ENCODE peak calls at places on chromosomes 7 and 10, in ten cellular contexts. One of them, this sample, is unnamed.

GRCh38 chr7:55370001-55370400 is 4.9 kb downstream of the LANCL2 start:
- DNase-seq in germinal center: no peak
- DNase-seq in NCI-H1092: no peak
- DNase-seq in esophagus muscularis mucosa: no peak
- DNase-seq in fibroblast of gingiva: no peak
- DNase-seq in CD4-positive, alpha-beta T cell: no peak
- DNase-seq in WTC11: no peak
- DNase-seq in islet precursor cell: no peak
- DNase-seq in CD8-positive, alpha-beta T cell: no peak
- DNase-seq in GM13976: no peak
- DNase-seq in this sample: no peak

GRCh38 chr10:68492118-68492517 is 20.3 kb upstream of the DNA2 start:
- DNase-seq in CD4-positive, alpha-beta T cell: no peak
- DNase-seq in esophagus muscularis mucosa: no peak
- DNase-seq in GM13976: no peak
- DNase-seq in NCI-H1092: no peak
- DNase-seq in fibroblast of gingiva: peak; percentile 64
- DNase-seq in germinal center: no peak
- DNase-seq in CD8-positive, alpha-beta T cell: no peak
- DNase-seq in WTC11: no peak
- DNase-seq in islet precursor cell: no peak
- DNase-seq in this sample: no peak

GRCh38 chr10:99357691-99358090 is 28.5 kb downstream of the CNNM1 start:
- DNase-seq in fibroblast of gingiva: no peak
- DNase-seq in germinal center: no peak
- DNase-seq in islet precursor cell: no peak
- DNase-seq in CD4-positive, alpha-beta T cell: no peak
- DNase-seq in WTC11: no peak
- DNase-seq in NCI-H1092: no peak
- DNase-seq in esophagus muscularis mucosa: no peak
- DNase-seq in GM13976: no peak
- DNase-seq in CD8-positive, alpha-beta T cell: no peak
- DNase-seq in this sample: no peak

GRCh38 chr7:91718071-91718470 is 162.4 kb downstream of the MTERF1 start:
- DNase-seq in germinal center: no peak
- DNase-seq in WTC11: no peak
- DNase-seq in GM13976: no peak
- DNase-seq in esophagus muscularis mucosa: no peak
- DNase-seq in NCI-H1092: no peak
- DNase-seq in islet precursor cell: no peak
- DNase-seq in fibroblast of gingiva: no peak
- DNase-seq in CD4-positive, alpha-beta T cell: no peak
- DNase-seq in CD8-positive, alpha-beta T cell: no peak
- DNase-seq in this sample: no peak

GRCh38 chr10:88092975-88093374 is 229.6 kb downstream of the PTEN start:
- DNase-seq in WTC11: no peak
- DNase-seq in islet precursor cell: no peak
- DNase-seq in CD4-positive, alpha-beta T cell: no peak
- DNase-seq in fibroblast of gingiva: no peak
- DNase-seq in germinal center: no peak
- DNase-seq in GM13976: no peak
- DNase-seq in esophagus muscularis mucosa: no peak
- DNase-seq in CD8-positive, alpha-beta T cell: peak; percentile 11
- DNase-seq in NCI-H1092: peak; percentile 22
- DNase-seq in this sample: no peak

GRCh38 chr7:157875230-157876179 is 538.7 kb downstream of the DNAJB6 start:
- DNase-seq in esophagus muscularis mucosa: no peak
- DNase-seq in NCI-H1092: no peak
- DNase-seq in CD8-positive, alpha-beta T cell: peak; percentile 52
- DNase-seq in islet precursor cell: no peak
- DNase-seq in fibroblast of gingiva: no peak
- DNase-seq in GM13976: no peak
- DNase-seq in WTC11: peak; percentile 56
- DNase-seq in germinal center: no peak
- DNase-seq in CD4-positive, alpha-beta T cell: peak; percentile 43
- DNase-seq in this sample: peak; percentile 61

GRCh38 chr10:28595618-28596017 is 62.7 kb downstream of the WAC start:
- DNase-seq in WTC11: no peak
- DNase-seq in GM13976: no peak
- DNase-seq in NCI-H1092: no peak
- DNase-seq in CD8-positive, alpha-beta T cell: no peak
- DNase-seq in islet precursor cell: no peak
- DNase-seq in esophagus muscularis mucosa: no peak
- DNase-seq in CD4-positive, alpha-beta T cell: no peak
- DNase-seq in germinal center: no peak
- DNase-seq in fibroblast of gingiva: no peak
- DNase-seq in this sample: no peak

GRCh38 chr7:103810112-103810744 is 179.2 kb downstream of the RELN start:
- DNase-seq in CD8-positive, alpha-beta T cell: no peak
- DNase-seq in CD4-positive, alpha-beta T cell: no peak
- DNase-seq in islet precursor cell: no peak
- DNase-seq in WTC11: no peak
- DNase-seq in fibroblast of gingiva: no peak
- DNase-seq in GM13976: no peak
- DNase-seq in germinal center: no peak
- DNase-seq in NCI-H1092: no peak
- DNase-seq in esophagus muscularis mucosa: no peak
- DNase-seq in this sample: no peak

GRCh38 chr10:113000876-113001598 is 51.0 kb downstream of the TCF7L2 start:
- DNase-seq in NCI-H1092: no peak
- DNase-seq in CD4-positive, alpha-beta T cell: no peak
- DNase-seq in fibroblast of gingiva: no peak
- DNase-seq in GM13976: no peak
- DNase-seq in islet precursor cell: peak; percentile 87
- DNase-seq in esophagus muscularis mucosa: no peak
- DNase-seq in germinal center: no peak
- DNase-seq in CD8-positive, alpha-beta T cell: no peak
- DNase-seq in WTC11: peak; percentile 37
- DNase-seq in this sample: no peak

GRCh38 chr7:7761974-7762769 is 43.8 kb upstream of the RPA3 start:
- DNase-seq in CD8-positive, alpha-beta T cell: no peak
- DNase-seq in CD4-positive, alpha-beta T cell: no peak
- DNase-seq in fibroblast of gingiva: peak; percentile 38
- DNase-seq in NCI-H1092: no peak
- DNase-seq in GM13976: no peak
- DNase-seq in islet precursor cell: peak; percentile 67
- DNase-seq in germinal center: peak; percentile 11
- DNase-seq in WTC11: no peak
- DNase-seq in esophagus muscularis mucosa: no peak
- DNase-seq in this sample: no peak

GRCh38 chr7:107838816-107839584 is 36.0 kb upstream of the SLC26A3 start:
- DNase-seq in CD8-positive, alpha-beta T cell: no peak
- DNase-seq in GM13976: no peak
- DNase-seq in germinal center: no peak
- DNase-seq in WTC11: no peak
- DNase-seq in CD4-positive, alpha-beta T cell: no peak
- DNase-seq in fibroblast of gingiva: no peak
- DNase-seq in esophagus muscularis mucosa: no peak
- DNase-seq in islet precursor cell: no peak
- DNase-seq in NCI-H1092: no peak
- DNase-seq in this sample: no peak

GRCh38 chr7:28571405-28571804 is 159.1 kb downstream of the CREB5 start:
- DNase-seq in islet precursor cell: no peak
- DNase-seq in GM13976: no peak
- DNase-seq in CD4-positive, alpha-beta T cell: no peak
- DNase-seq in germinal center: no peak
- DNase-seq in NCI-H1092: no peak
- DNase-seq in esophagus muscularis mucosa: no peak
- DNase-seq in WTC11: no peak
- DNase-seq in fibroblast of gingiva: no peak
- DNase-seq in CD8-positive, alpha-beta T cell: no peak
- DNase-seq in this sample: no peak

GRCh38 chr10:88385601-88386203 is 197.4 kb downstream of the RNLS start:
- DNase-seq in fibroblast of gingiva: no peak
- DNase-seq in GM13976: peak; percentile 52
- DNase-seq in CD8-positive, alpha-beta T cell: peak; percentile 57
- DNase-seq in CD4-positive, alpha-beta T cell: peak; percentile 37
- DNase-seq in esophagus muscularis mucosa: no peak
- DNase-seq in islet precursor cell: no peak
- DNase-seq in WTC11: peak; percentile 9
- DNase-seq in NCI-H1092: no peak
- DNase-seq in germinal center: peak; percentile 62
- DNase-seq in this sample: no peak

GRCh38 chr10:104069610-104070009 is 16.1 kb downstream of the COL17A1 start:
- DNase-seq in CD4-positive, alpha-beta T cell: no peak
- DNase-seq in germinal center: no peak
- DNase-seq in esophagus muscularis mucosa: no peak
- DNase-seq in GM13976: no peak
- DNase-seq in islet precursor cell: peak; percentile 25
- DNase-seq in NCI-H1092: no peak
- DNase-seq in CD8-positive, alpha-beta T cell: no peak
- DNase-seq in WTC11: no peak
- DNase-seq in fibroblast of gingiva: no peak
- DNase-seq in this sample: no peak

GRCh38 chr10:113285291-113285690 is 267.6 kb upstream of the HABP2 start:
- DNase-seq in CD8-positive, alpha-beta T cell: no peak
- DNase-seq in germinal center: no peak
- DNase-seq in fibroblast of gingiva: peak; percentile 24
- DNase-seq in GM13976: no peak
- DNase-seq in islet precursor cell: no peak
- DNase-seq in NCI-H1092: no peak
- DNase-seq in esophagus muscularis mucosa: no peak
- DNase-seq in WTC11: no peak
- DNase-seq in CD4-positive, alpha-beta T cell: no peak
- DNase-seq in this sample: no peak

GRCh38 chr7:55052726-55053431 is 34.1 kb downstream of the EGFR start:
- DNase-seq in esophagus muscularis mucosa: no peak
- DNase-seq in germinal center: no peak
- DNase-seq in fibroblast of gingiva: no peak
- DNase-seq in CD8-positive, alpha-beta T cell: no peak
- DNase-seq in CD4-positive, alpha-beta T cell: no peak
- DNase-seq in NCI-H1092: no peak
- DNase-seq in WTC11: no peak
- DNase-seq in islet precursor cell: no peak
- DNase-seq in GM13976: no peak
- DNase-seq in this sample: no peak

GRCh38 chr7:133061357-133061756 is 20.5 kb downstream of the CHCHD3 start:
- DNase-seq in germinal center: no peak
- DNase-seq in CD8-positive, alpha-beta T cell: no peak
- DNase-seq in WTC11: no peak
- DNase-seq in esophagus muscularis mucosa: no peak
- DNase-seq in CD4-positive, alpha-beta T cell: no peak
- DNase-seq in NCI-H1092: peak; percentile 45
- DNase-seq in islet precursor cell: no peak
- DNase-seq in fibroblast of gingiva: no peak
- DNase-seq in GM13976: no peak
- DNase-seq in this sample: no peak

GRCh38 chr7:1694981-1695511 is 25.0 kb downstream of the ELFN1 start:
- DNase-seq in WTC11: peak; percentile 11
- DNase-seq in CD4-positive, alpha-beta T cell: no peak
- DNase-seq in NCI-H1092: no peak
- DNase-seq in CD8-positive, alpha-beta T cell: peak; percentile 1
- DNase-seq in esophagus muscularis mucosa: no peak
- DNase-seq in germinal center: no peak
- DNase-seq in islet precursor cell: peak; percentile 49
- DNase-seq in GM13976: peak; percentile 6
- DNase-seq in fibroblast of gingiva: no peak
- DNase-seq in this sample: no peak

GRCh38 chr7:5773661-5774086 is 7.8 kb downstream of the RNF216 start:
- DNase-seq in esophagus muscularis mucosa: no peak
- DNase-seq in CD8-positive, alpha-beta T cell: peak; percentile 48
- DNase-seq in WTC11: no peak
- DNase-seq in islet precursor cell: peak; percentile 87
- DNase-seq in germinal center: no peak
- DNase-seq in GM13976: no peak
- DNase-seq in NCI-H1092: no peak
- DNase-seq in CD4-positive, alpha-beta T cell: peak; percentile 6
- DNase-seq in fibroblast of gingiva: peak; percentile 42
- DNase-seq in this sample: no peak

GRCh38 chr10:30782543-30783461 is 153.2 kb upstream of the LYZL2 start:
- DNase-seq in esophagus muscularis mucosa: no peak
- DNase-seq in fibroblast of gingiva: peak; percentile 81
- DNase-seq in germinal center: no peak
- DNase-seq in islet precursor cell: peak; percentile 75
- DNase-seq in CD4-positive, alpha-beta T cell: no peak
- DNase-seq in GM13976: peak; percentile 50
- DNase-seq in NCI-H1092: no peak
- DNase-seq in CD8-positive, alpha-beta T cell: no peak
- DNase-seq in WTC11: no peak
- DNase-seq in this sample: peak; percentile 31